ENCODE peak calls at places on chromosomes 5 and 9, in five cellular contexts. Q is CD8-positive, alpha-beta T cell; V is endothelial cell of umbilical vein; L is PC-3; X is AG04450. W is an unnamed sample.

GRCh38 chr5:175848676-175849075 is 22.7 kb upstream of the CPLX2 start:
- DNase-seq in Q (no peak), L (no peak), V (no peak), X (no peak), W (no peak)

GRCh38 chr9:79694676-79695400 is 123.1 kb downstream of the TLE4 start:
- DNase-seq in Q (no peak), X (peak), L (no peak), V (no peak), W (peak)

GRCh38 chr5:41968153-41968723 is 43.2 kb downstream of the FBXO4 start:
- DNase-seq in X (no peak), Q (no peak), V (no peak), L (no peak), W (no peak)

GRCh38 chr9:138049779-138050471 is 172.3 kb downstream of the CACNA1B start:
- DNase-seq in V (no peak), Q (no peak), X (no peak), L (no peak), W (no peak)

GRCh38 chr9:112176410-112177010 is 1.4 kb upstream of the SUSD1 start:
- DNase-seq in V (no peak), X (no peak), L (no peak), Q (no peak), W (peak)

GRCh38 chr5:178230879-178231735 is 1.5 kb downstream of the PHYKPL start:
- DNase-seq in L (no peak), V (no peak), Q (no peak), X (no peak), W (peak)

GRCh38 chr5:111060169-111060568 is 11.3 kb upstream of the TSLP start:
- DNase-seq in X (no peak), Q (no peak), L (no peak), V (no peak), W (no peak)

GRCh38 chr9:91078041-91078441 is 276.4 kb downstream of the SYK start:
- DNase-seq in X (no peak), Q (no peak), L (no peak), V (no peak), W (peak)

GRCh38 chr5:177982072-177982727 is 13.8 kb downstream of the PROP1 start:
- DNase-seq in Q (no peak), V (no peak), X (no peak), L (peak), W (no peak)

GRCh38 chr9:133101356-133102189 is 19.5 kb downstream of the RALGDS start:
- DNase-seq in X (no peak), Q (no peak), V (no peak), L (no peak), W (no peak)

GRCh38 chr9:122325124-122325523 is 45.7 kb upstream of the PTGS1 start:
- DNase-seq in L (no peak), V (peak), Q (no peak), X (no peak), W (peak)

GRCh38 chr5:7850533-7851239 is at the start of gene CFAP90:
- DNase-seq in L (peak), Q (no peak), V (peak), X (no peak), W (peak)

GRCh38 chr9:120791161-120791560 is 2.1 kb downstream of the FBXW2 start:
- DNase-seq in Q (no peak), V (peak), X (no peak), L (peak), W (no peak)

GRCh38 chr9:135076143-135076875 is 11.2 kb upstream of the OLFM1 start:
- DNase-seq in L (no peak), X (no peak), V (no peak), Q (no peak), W (no peak)

GRCh38 chr9:23686257-23686656 is 139.8 kb downstream of the ELAVL2 start:
- DNase-seq in L (peak), X (no peak), V (no peak), Q (no peak), W (no peak)

GRCh38 chr9:15276328-15276969 is 30.6 kb downstream of the TTC39B start:
- DNase-seq in V (no peak), L (peak), X (no peak), Q (no peak), W (no peak)

GRCh38 chr9:13791816-13792215 is 512.3 kb upstream of the MPDZ start:
- DNase-seq in Q (no peak), L (no peak), X (no peak), V (no peak), W (no peak)

GRCh38 chr5:37867634-37868033 is 27.8 kb upstream of the GDNF start:
- DNase-seq in X (no peak), Q (no peak), V (no peak), L (no peak), W (peak)

GRCh38 chr5:156328176-156328575 is 1.2 kb downstream of the SGCD start:
- DNase-seq in L (no peak), Q (no peak), X (no peak), V (no peak), W (no peak)

GRCh38 chr5:141853895-141854626 is 24.1 kb downstream of the PCDH1 start:
- DNase-seq in L (no peak), Q (no peak), X (no peak), V (no peak), W (no peak)

GRCh38 chr5:119255571-119256356 is 100.1 kb upstream of the TNFAIP8 start:
- DNase-seq in X (no peak), L (peak), Q (no peak), V (peak), W (peak)

GRCh38 chr5:10590226-10591047 is 26.6 kb downstream of the ANKRD33B start:
- DNase-seq in L (peak), X (no peak), V (peak), Q (no peak), W (peak)

GRCh38 chr9:137278061-137278912 is 761 bp downstream of the TOR4A start:
- DNase-seq in Q (no peak), V (no peak), L (no peak), X (no peak), W (peak)

GRCh38 chr5:89399553-89399952 is 516.6 kb upstream of the MEF2C start:
- DNase-seq in X (no peak), L (peak), V (peak), Q (no peak), W (no peak)

GRCh38 chr5:150762216-150762615 is 3.4 kb upstream of the DCTN4 start:
- DNase-seq in V (no peak), Q (no peak), X (no peak), L (no peak), W (peak)

GRCh38 chr9:114431003-114431402 is 43.2 kb upstream of the AKNA start:
- DNase-seq in X (no peak), L (no peak), Q (no peak), V (no peak), W (no peak)

GRCh38 chr9:121736147-121736721 is 84.8 kb downstream of the DAB2IP start:
- DNase-seq in V (no peak), L (no peak), X (no peak), Q (no peak), W (peak)

GRCh38 chr5:57538341-57538955 is 55.8 kb upstream of the ACTBL2 start:
- DNase-seq in X (peak), Q (no peak), V (no peak), L (peak), W (peak)

GRCh38 chr5:143582176-143582575 is 178.7 kb upstream of the NR3C1 start:
- DNase-seq in X (no peak), Q (no peak), V (no peak), L (no peak), W (no peak)

GRCh38 chr5:136058031-136058971 is 29.5 kb downstream of the TGFBI start:
- DNase-seq in V (peak), Q (no peak), X (peak), L (peak), W (peak)

GRCh38 chr9:127926961-127927456 is 3.6 kb downstream of the PIP5KL1 start:
- DNase-seq in Q (no peak), L (no peak), X (no peak), V (no peak), W (no peak)

GRCh38 chr5:87770601-87771121 is 357.9 kb upstream of the CCNH start:
- DNase-seq in V (no peak), Q (no peak), X (no peak), L (no peak), W (no peak)

GRCh38 chr5:87765009-87765408 is 352.3 kb upstream of the CCNH start:
- DNase-seq in Q (no peak), X (no peak), V (no peak), L (no peak), W (no peak)

GRCh38 chr5:87769137-87769536 is 356.4 kb upstream of the CCNH start:
- DNase-seq in L (peak), X (no peak), Q (no peak), V (no peak), W (no peak)

DNA sequence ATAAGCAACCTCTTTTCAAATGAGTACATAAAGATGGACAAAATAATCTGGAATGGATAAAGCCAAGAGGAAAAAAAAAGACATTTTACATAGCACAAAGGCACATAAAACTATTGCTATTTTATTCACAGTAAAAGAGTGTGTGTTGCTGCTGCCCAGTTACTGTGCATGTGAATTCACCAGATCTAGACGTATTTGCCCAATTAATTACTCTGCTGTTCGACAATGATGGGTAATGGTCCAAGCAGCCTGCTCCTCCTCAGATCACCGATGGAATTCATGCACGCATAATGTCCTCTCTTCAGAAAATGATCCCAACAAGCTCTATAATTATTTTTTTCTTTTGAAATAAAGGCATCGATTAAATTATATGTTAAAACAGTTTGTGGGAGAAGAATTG is 357.3 kb upstream of the CCNH start:
- DNase-seq in X (no peak), Q (no peak), L (no peak), V (no peak), W (no peak)
- H3K4me3 ChIP-seq in X (no peak), Q (no peak), L (no peak), V (no peak), W (no peak)

GRCh38 chr5:59596586-59597348 is 296.8 kb downstream of the PDE4D start:
- DNase-seq in X (no peak), Q (no peak), V (peak), L (peak), W (peak)
- TF ChIP-seq CTCF in X (no peak), Q (no peak), V (no peak), L (no peak), W (no peak)

DNA sequence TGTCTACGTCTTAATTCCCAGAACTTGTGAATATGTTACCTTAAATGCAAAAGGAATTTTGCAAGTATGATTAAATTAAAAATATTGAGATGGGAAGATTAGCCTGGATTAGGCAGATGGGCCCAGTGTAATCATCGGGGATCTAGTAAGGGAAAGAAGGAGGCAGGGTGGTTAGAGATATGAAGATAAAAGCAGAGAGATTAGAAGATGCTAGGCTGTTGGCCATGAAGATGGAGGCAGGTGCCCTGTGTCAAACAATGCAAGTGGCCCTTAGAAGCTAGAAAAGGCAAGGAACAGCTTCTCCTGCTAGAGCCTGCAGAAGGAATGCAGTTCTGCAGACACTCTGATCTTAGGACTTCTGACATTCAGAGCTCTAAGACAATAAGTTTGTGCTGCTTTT is 28.8 kb upstream of the ISOC1 start:
- DNase-seq in Q (no peak), X (no peak), V (no peak), L (no peak), W (no peak)
- H3K4me3 ChIP-seq in Q (no peak), X (no peak), V (no peak), L (no peak), W (no peak)

DNA sequence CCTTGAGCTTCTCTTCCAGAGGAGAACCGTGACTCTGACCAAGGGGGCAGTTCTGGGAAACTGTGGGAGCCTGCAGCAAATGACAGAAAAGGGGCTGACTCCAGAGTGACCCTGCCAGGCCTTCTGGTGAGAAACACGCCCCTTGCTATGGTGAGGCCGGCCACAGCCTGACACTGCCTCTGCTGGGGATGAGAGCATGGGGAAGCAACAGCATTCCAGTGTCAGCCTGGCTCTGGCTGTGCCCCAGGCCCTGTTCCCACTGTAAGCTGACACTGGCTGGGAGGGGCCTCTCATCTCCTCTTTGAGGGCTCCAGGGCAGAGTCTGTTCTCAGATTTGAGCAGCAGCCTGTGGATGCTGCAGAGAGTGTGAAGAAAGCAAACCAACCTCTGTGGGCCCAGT is 180.0 kb upstream of the IL12B start:
- DNase-seq in X (peak), Q (no peak), L (peak), V (no peak), W (peak)
- TF ChIP-seq CTCF in X (no peak), Q (no peak), L (no peak), V (no peak), W (no peak)

GRCh38 chr9:117644607-117645244 is 59.5 kb upstream of the TLR4 start:
- DNase-seq in X (peak), L (peak), Q (peak), V (peak), W (peak)
- H3K4me3 ChIP-seq in X (no peak), L (peak), Q (no peak), V (no peak), W (no peak)

W was measured in fibroblast of villous mesenchyme.